ENCODE peak calls at places on chromosomes 4 and X, in eight cellular contexts. K is endothelial cell of umbilical vein, X is OCI-LY7, A is stomach, G is left ventricle myocardium inferior, S is colonic mucosa, N is thyroid gland, F is heart left ventricle. C is an unnamed sample.

GRCh38 chr4:132958457-132959263 is 190.4 kb upstream of the PCDH10 start:
- DNase-seq in K (no peak), X (no peak), A (no peak), G (no peak), S (no peak), N (no peak), F (no peak), C (peak; percentile 87)

GRCh38 chr4:52657630-52658501 is 1.2 kb downstream of the USP46 start:
- DNase-seq in K (peak; percentile 21), X (peak; percentile 5), A (peak; percentile 28), G (no peak), S (peak; percentile 23), N (peak; percentile 54), F (no peak), C (no peak)

GRCh38 chr4:30553721-30554120 is 166.4 kb upstream of the PCDH7 start:
- DNase-seq in K (no peak), X (no peak), A (no peak), G (no peak), S (no peak), N (no peak), F (no peak), C (no peak)

GRCh38 chrX:16873106-16873505 is 2.9 kb upstream of the RBBP7 start:
- DNase-seq in K (no peak), X (peak; percentile 58), A (no peak), G (no peak), S (no peak), N (no peak), F (no peak), C (no peak)

GRCh38 chrX:151982217-151982616 is 7.7 kb upstream of the GABRE start:
- DNase-seq in K (peak; percentile 76), X (no peak), A (no peak), G (no peak), S (peak; percentile 38), N (no peak), F (no peak), C (no peak)

GRCh38 chr4:91147067-91147466 is 1019.9 kb downstream of the CCSER1 start:
- DNase-seq in K (no peak), X (no peak), A (no peak), G (no peak), S (no peak), N (no peak), F (no peak), C (no peak)

GRCh38 chr4:26992657-26993361 is 132.2 kb downstream of the STIM2 start:
- DNase-seq in K (peak; percentile 12), X (peak; percentile 89), A (no peak), G (no peak), S (no peak), N (peak; percentile 16), F (peak; percentile 40), C (no peak)

GRCh38 chr4:45876235-45876890 is 247.5 kb downstream of the GABRG1 start:
- DNase-seq in K (no peak), X (no peak), A (no peak), G (no peak), S (no peak), N (no peak), F (no peak), C (no peak)

GRCh38 chrX:37993857-37994619 is 12.3 kb upstream of the SYTL5 start:
- DNase-seq in K (no peak), X (peak; percentile 29), A (peak; percentile 74), G (no peak), S (peak; percentile 72), N (peak; percentile 71), F (no peak), C (no peak)

GRCh38 chr4:141140271-141141205 is 7.3 kb upstream of the RNF150 start:
- DNase-seq in K (no peak), X (no peak), A (no peak), G (no peak), S (no peak), N (no peak), F (no peak), C (no peak)

GRCh38 chr4:173074501-173074946 is 94.1 kb upstream of the GALNT7 start:
- DNase-seq in K (no peak), X (no peak), A (peak; percentile 37), G (no peak), S (no peak), N (no peak), F (no peak), C (no peak)

GRCh38 chr4:88059781-88060180 is 52.3 kb downstream of the PKD2 start:
- DNase-seq in K (peak; percentile 53), X (no peak), A (no peak), G (no peak), S (no peak), N (no peak), F (no peak), C (no peak)

GRCh38 chr4:1473718-1474117 is 67.5 kb upstream of the NKX1-1 start:
- DNase-seq in K (no peak), X (no peak), A (no peak), G (no peak), S (no peak), N (no peak), F (no peak), C (no peak)

GRCh38 chr4:40448875-40449274 is 113.7 kb downstream of the CHRNA9 start:
- DNase-seq in K (no peak), X (no peak), A (peak; percentile 81), G (no peak), S (peak; percentile 86), N (peak; percentile 31), F (no peak), C (no peak)

GRCh38 chr4:41339812-41340809 is 83.4 kb downstream of the UCHL1 start:
- DNase-seq in K (peak; percentile 85), X (no peak), A (no peak), G (no peak), S (no peak), N (peak; percentile 26), F (no peak), C (no peak)

GRCh38 chr4:61162116-61162515 is 38.0 kb upstream of the ADGRL3 start:
- DNase-seq in K (no peak), X (no peak), A (no peak), G (no peak), S (no peak), N (no peak), F (no peak), C (no peak)

GRCh38 chr4:16865209-16865896 is 33.1 kb downstream of the LDB2 start:
- DNase-seq in K (peak; percentile 56), X (no peak), A (no peak), G (no peak), S (no peak), N (no peak), F (no peak), C (no peak)

GRCh38 chr4:137226900-137227299 is 305.4 kb downstream of the PCDH18 start:
- DNase-seq in K (no peak), X (no peak), A (no peak), G (no peak), S (no peak), N (no peak), F (no peak), C (no peak)

DNA sequence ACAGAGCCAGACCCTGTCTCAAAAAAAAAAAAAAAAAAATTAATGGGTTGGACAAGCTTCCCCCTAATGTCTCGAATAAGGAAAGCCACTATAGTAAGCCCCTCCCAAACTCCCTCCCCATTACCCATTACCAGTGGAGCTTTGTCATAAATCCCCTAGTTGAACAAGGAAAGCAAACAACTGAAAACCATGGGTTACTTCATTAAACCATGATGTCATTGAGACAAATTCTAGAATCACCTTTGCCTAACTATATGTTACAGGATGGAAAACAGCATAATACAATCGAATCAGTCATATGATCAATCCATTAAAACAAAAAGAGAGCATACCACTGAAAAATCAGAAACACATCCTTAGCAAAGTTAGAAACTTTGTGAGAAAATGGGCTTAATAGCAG is 8.2 kb downstream of the ARAP2 start:
- DNase-seq in K (no peak), X (no peak), A (no peak), G (no peak), S (no peak), N (no peak), F (no peak), C (no peak)
- H3K4me1 ChIP-seq in K (no peaks in the 10 kb centered on the region), X (peaks cover 4% of the 10 kb centered on the region), A (peaks cover 13% of the 10 kb centered on the region), G (peaks cover 4% of the 10 kb centered on the region), S (no peaks in the 10 kb centered on the region), N (no peaks in the 10 kb centered on the region), F (no peaks in the 10 kb centered on the region), C (no peaks in the 10 kb centered on the region)

DNA sequence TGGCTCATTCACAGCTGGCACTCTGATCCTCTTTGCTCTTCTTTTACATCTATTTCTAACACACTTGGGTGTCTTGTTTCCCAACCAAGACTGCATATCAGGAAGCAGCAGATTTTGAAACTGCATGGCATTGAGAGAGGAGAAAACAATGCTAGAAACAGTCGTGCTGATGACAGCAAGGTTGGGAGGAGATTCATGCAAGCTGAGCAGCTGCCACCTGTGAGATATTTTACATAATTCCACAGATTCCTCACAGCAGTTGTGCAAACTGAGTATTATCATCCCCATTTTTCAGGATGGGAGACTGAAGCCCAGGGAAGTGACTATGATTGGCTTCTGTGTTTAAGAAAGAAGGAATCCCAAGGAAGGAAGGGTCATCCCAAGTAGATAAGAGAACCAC is 105.0 kb downstream of the SLC2A9 start:
- DNase-seq in K (no peak), X (no peak), A (no peak), G (no peak), S (no peak), N (no peak), F (no peak), C (no peak)
- H3K27ac ChIP-seq in K (no peak overlapping the region), X (no peak overlapping the region), A (no peak overlapping the region), G (peak overlapping the region; percentile 57), S (no peak overlapping the region), N (no peak overlapping the region), F (peak overlapping the region; percentile 15), C (no peak overlapping the region)

DNA sequence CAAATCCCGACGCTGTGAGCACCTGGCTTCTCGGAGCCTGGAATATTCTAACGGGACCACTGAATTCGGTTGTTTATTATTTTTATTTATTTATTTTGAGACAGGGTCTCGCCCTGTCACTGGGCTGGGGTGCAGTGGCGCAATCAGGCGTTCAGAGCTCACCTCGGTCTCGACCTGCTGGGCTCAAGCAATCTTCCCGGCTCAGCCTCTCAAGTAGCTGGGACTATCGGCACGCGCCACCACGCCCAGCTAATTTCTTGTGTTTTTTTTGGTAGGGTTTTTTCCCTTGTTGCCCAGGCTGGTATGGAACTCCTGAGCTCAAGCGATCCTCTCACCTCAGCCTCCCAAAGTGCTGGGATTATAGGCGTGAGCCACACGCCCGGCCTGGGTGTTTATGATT is 21.5 kb upstream of the S100P start:
- DNase-seq in K (no peak), X (no peak), A (no peak), G (no peak), S (no peak), N (no peak), F (no peak), C (no peak)
- H3K4me1 ChIP-seq in K (peaks cover 10% of the 10 kb centered on the region), X (peaks cover 21% of the 10 kb centered on the region), A (peaks cover 38% of the 10 kb centered on the region), G (peaks cover 34% of the 10 kb centered on the region), S (peaks cover 8% of the 10 kb centered on the region), N (peaks cover 20% of the 10 kb centered on the region), F (peaks cover 27% of the 10 kb centered on the region), C (peaks cover 24% of the 10 kb centered on the region)

GRCh38 chrX:132058975-132059374 is 35.9 kb downstream of the STK26 start:
- DNase-seq in K (no peak), X (no peak), A (no peak), G (no peak), S (no peak), N (no peak), F (no peak), C (no peak)

GRCh38 chrX:132063862-132064261 is 40.8 kb downstream of the STK26 start:
- DNase-seq in K (no peak), X (no peak), A (no peak), G (no peak), S (no peak), N (no peak), F (no peak), C (no peak)

GRCh38 chrX:132058050-132058449 is 34.9 kb downstream of the STK26 start:
- DNase-seq in K (no peak), X (no peak), A (no peak), G (no peak), S (no peak), N (no peak), F (no peak), C (no peak)

GRCh38 chrX:132059973-132060540 is 37.0 kb downstream of the STK26 start:
- DNase-seq in K (no peak), X (no peak), A (no peak), G (no peak), S (no peak), N (no peak), F (no peak), C (no peak)
- H3K27ac ChIP-seq in K (no peak overlapping the region), X (no peak overlapping the region), A (no peak overlapping the region), G (no peak overlapping the region), S (no peak overlapping the region), N (no peak overlapping the region), F (no peak overlapping the region), C (no peak overlapping the region)

C was measured in esophagus muscularis mucosa.